ENCODE peak calls at places on chromosomes 16 and 17, in five cellular contexts. J is suprapubic skin, R is stomach, L is H54, I is A549. A is an unnamed sample.

GRCh38 chr16:12340151-12340733 is 363.7 kb downstream of the SNX29 start:
- DNase-seq in J (no peak), L (peak), R (peak), I (peak), A (peak)

GRCh38 chr17:28946239-28946638 is 5.1 kb downstream of the PHF12 start:
- DNase-seq in R (no peak), J (no peak), I (no peak), L (no peak), A (no peak)

GRCh38 chr17:31550389-31551056 is 159.0 kb downstream of the RAB11FIP4 start:
- DNase-seq in J (no peak), I (no peak), L (no peak), R (no peak), A (no peak)

GRCh38 chr16:82835487-82836160 is 208.9 kb downstream of the CDH13 start:
- DNase-seq in L (no peak), J (no peak), R (no peak), I (no peak), A (no peak)

GRCh38 chr17:74770498-74771318 is 5.4 kb downstream of the NAT9 start:
- DNase-seq in R (peak), J (no peak), L (no peak), I (peak), A (peak)

GRCh38 chr16:89048087-89048729 is 45.4 kb upstream of the ACSF3 start:
- DNase-seq in L (no peak), J (no peak), I (no peak), R (no peak), A (no peak)

GRCh38 chr16:82882249-82882648 is 255.5 kb downstream of the CDH13 start:
- DNase-seq in J (no peak), I (no peak), R (no peak), L (no peak), A (no peak)

GRCh38 chr16:19974607-19975006 is 90.0 kb upstream of the GPRC5B start:
- DNase-seq in R (no peak), J (peak), I (no peak), L (no peak), A (no peak)

GRCh38 chr17:49422714-49423113 is 8.0 kb upstream of the PHB1 start:
- DNase-seq in L (no peak), R (no peak), I (no peak), J (no peak), A (no peak)

GRCh38 chr16:11557811-11558210 is 28.9 kb downstream of the LITAF start:
- DNase-seq in L (no peak), I (no peak), R (no peak), J (no peak), A (no peak)

GRCh38 chr17:77571562-77571981 is 386.9 kb upstream of the TNRC6C start:
- DNase-seq in L (no peak), J (no peak), I (no peak), R (peak), A (no peak)

GRCh38 chr17:13283606-13284005 is 265.8 kb upstream of the ELAC2 start:
- DNase-seq in I (no peak), R (no peak), J (no peak), L (no peak), A (no peak)

GRCh38 chr17:8359769-8360168 is 16.7 kb downstream of the KRABD2 start:
- DNase-seq in J (no peak), L (no peak), R (no peak), I (no peak), A (no peak)

GRCh38 chr16:14088155-14088753 is 17.1 kb downstream of the MRTFB start:
- DNase-seq in J (no peak), L (no peak), I (no peak), R (no peak), A (no peak)

GRCh38 chr16:14285542-14286380 is 214.6 kb downstream of the MRTFB start:
- DNase-seq in L (peak), I (peak), J (peak), R (peak), A (peak)

GRCh38 chr16:85417156-85417860 is 195.8 kb upstream of the GSE1 start:
- DNase-seq in J (no peak), R (no peak), L (no peak), I (no peak), A (no peak)

GRCh38 chr16:24525970-24526559 is 13.3 kb upstream of the RBBP6 start:
- DNase-seq in I (peak), L (no peak), J (peak), R (peak), A (no peak)

GRCh38 chr17:10091051-10091450 is 107.4 kb downstream of the GAS7 start:
- DNase-seq in I (no peak), J (no peak), R (no peak), L (no peak), A (no peak)

GRCh38 chr17:59431606-59432005 is 100.2 kb downstream of the YPEL2 start:
- DNase-seq in L (no peak), J (no peak), R (no peak), I (no peak), A (no peak)

GRCh38 chr17:70047619-70048018 is 27.4 kb upstream of the KCNJ16 start:
- DNase-seq in J (no peak), I (no peak), L (no peak), R (no peak), A (no peak)

GRCh38 chr17:66343531-66344078 is 41.2 kb downstream of the PRKCA start:
- DNase-seq in L (no peak), I (no peak), J (no peak), R (no peak), A (no peak)

GRCh38 chr16:77715145-77715544 is 7.2 kb upstream of the NUDT7 start:
- DNase-seq in J (no peak), I (no peak), L (no peak), R (no peak), A (no peak)

GRCh38 chr17:6599364-6599763 is 41.1 kb downstream of the KIAA0753 start:
- DNase-seq in I (no peak), R (no peak), L (no peak), J (no peak), A (no peak)

GRCh38 chr17:43578699-43579569 is 32.8 kb upstream of the ETV4 start:
- DNase-seq in I (no peak), L (no peak), R (no peak), J (no peak), A (no peak)

GRCh38 chr17:76922967-76923366 is 54.8 kb downstream of the MGAT5B start:
- DNase-seq in J (no peak), L (no peak), R (no peak), I (no peak), A (no peak)

GRCh38 chr16:88549671-88550643 is 20.2 kb upstream of the ZC3H18 start:
- DNase-seq in L (no peak), I (no peak), R (no peak), J (no peak), A (no peak)

GRCh38 chr17:58412910-58413630 is 4.3 kb downstream of the RNF43 start:
- DNase-seq in L (no peak), R (no peak), I (no peak), J (no peak), A (no peak)

GRCh38 chr16:25026621-25027020 is 11.5 kb upstream of the ARHGAP17 start:
- DNase-seq in L (no peak), J (no peak), R (no peak), I (no peak), A (no peak)

GRCh38 chr17:1649844-1650409 is at the start of gene RILP:
- DNase-seq in L (peak), I (peak), R (peak), J (no peak), A (peak)

GRCh38 chr16:75304521-75305363 is 53.3 kb upstream of the BCAR1 start:
- DNase-seq in R (peak), I (peak), J (peak), L (peak), A (peak)

GRCh38 chr16:68737730-68738590 is 868 bp downstream of the CDH1 start:
- DNase-seq in I (peak), J (no peak), L (no peak), R (peak), A (peak)

GRCh38 chr17:28875856-28876564 is 21.2 kb downstream of the ERAL1 start:
- DNase-seq in J (no peak), R (no peak), L (no peak), I (no peak), A (no peak)

GRCh38 chr17:43905400-43905984 is 1.8 kb downstream of the MPP2 start:
- DNase-seq in J (no peak), I (no peak), L (no peak), R (no peak), A (no peak)

GRCh38 chr16:8729779-8730334 is 55.4 kb downstream of the ABAT start:
- DNase-seq in J (no peak), I (no peak), L (no peak), R (no peak), A (no peak)

GRCh38 chr17:28985950-28986713 is 19.7 kb downstream of the SEZ6 start:
- DNase-seq in L (no peak), I (no peak), J (no peak), R (no peak), A (no peak)

GRCh38 chr16:10077861-10078260 is 104.4 kb downstream of the GRIN2A start:
- DNase-seq in J (no peak), R (no peak), L (no peak), I (no peak), A (no peak)

GRCh38 chr17:35160354-35161201 is 13.0 kb downstream of the UNC45B start:
- DNase-seq in J (no peak), R (no peak), I (no peak), L (no peak), A (no peak)

DNA sequence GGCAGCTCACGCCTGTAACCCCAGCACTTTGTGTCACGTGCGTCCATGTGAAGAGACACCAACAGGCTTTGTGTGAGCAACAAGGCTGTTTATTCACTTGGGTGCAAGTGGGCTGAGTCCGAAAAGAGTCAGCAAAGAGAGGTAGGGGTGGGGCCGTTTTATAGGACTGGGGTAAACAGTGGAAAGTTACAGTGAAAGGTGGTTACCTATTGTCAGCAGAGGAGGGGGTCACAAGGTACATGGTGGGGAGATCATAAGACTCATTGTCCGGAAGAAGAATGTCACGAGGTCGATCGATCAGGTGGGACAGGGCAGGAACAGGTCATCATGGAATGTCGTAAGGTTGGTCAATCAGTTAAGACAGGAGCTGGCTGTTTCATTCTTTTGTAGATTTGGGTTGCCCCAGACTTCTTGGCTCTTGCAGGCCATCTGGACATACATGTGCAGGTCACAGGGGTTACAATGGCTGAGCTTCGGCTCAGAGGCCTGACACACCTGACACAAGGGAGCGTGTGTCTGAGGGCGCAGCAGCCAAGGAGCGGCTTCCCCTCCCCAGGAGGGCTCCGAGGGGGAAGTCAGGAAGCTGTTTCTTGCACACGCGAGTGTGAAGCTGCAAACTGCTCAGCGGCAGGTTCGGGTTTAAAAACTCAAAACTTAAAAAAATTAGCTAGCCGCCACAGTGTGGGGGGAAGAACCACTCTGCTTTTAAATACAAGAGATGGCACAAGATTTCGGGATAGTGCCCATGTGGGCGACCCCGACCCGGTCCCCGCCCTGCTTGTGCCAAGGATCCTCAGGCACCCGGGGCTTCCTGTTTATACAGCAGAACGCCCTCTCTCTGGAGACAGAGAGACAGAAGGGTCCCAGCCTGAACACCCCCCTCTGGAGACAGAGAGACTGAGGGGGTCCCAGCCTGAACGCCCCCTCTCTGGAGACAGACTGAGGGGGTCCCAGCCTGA is 12.4 kb upstream of the TEX19 start:
- DNase-seq in L (no peak), J (no peak), I (no peak), R (no peak), A (no peak)
- TF ChIP-seq POLR2A in L (no peak), J (no peak), I (no peak), R (no peak), A (no peak)

DNA sequence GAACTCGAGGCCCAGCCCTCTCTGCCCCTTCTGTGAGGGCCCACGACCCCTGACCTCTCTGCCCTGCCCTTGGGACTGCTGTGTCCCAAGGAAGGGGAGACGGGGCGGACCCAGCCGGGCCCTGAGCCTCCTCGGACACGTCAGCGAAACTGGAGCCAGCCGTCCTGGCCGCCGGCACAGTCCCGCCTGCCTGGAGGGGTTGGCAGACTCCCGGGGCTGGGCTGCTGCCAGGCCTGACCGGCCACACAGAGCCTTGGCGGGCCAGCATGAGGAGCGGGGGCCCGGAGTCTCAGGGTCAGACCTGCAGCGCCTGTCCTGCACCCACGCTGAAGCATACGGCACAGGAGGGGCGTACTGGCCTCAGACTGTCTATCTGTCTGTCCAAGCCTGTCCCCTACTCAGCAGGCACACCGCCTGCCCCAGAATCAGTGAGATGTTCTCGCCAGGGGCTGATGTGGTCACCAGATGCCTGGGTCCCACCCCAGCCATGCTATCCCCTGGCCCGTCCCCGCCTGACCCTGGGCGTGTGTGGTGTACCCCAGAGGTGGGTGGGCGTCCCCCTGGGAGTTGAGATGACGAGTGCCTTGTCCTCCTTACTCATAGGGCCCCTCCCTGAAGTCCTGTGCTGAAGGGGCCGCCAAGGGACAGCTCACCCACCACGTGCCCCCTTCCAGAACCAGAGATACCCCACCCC is 4.6 kb downstream of the VASN start:
- DNase-seq in R (peak), J (peak), L (peak), I (no peak), A (peak)
- TF ChIP-seq POLR2A in R (no peak), J (no peak), L (no peak), I (no peak), A (no peak)

GRCh38 chr16:87334611-87335305 is 17.6 kb upstream of the C16orf95 start:
- DNase-seq in R (no peak), J (no peak), I (no peak), L (no peak), A (no peak)

GRCh38 chr16:87333101-87333500 is 15.9 kb upstream of the C16orf95 start:
- DNase-seq in L (no peak), I (no peak), J (no peak), R (no peak), A (no peak)

GRCh38 chr16:87332150-87332549 is 15.0 kb upstream of the C16orf95 start:
- DNase-seq in I (no peak), J (no peak), R (no peak), L (no peak), A (no peak)

GRCh38 chr16:87335306-87335967 is 18.2 kb upstream of the C16orf95 start:
- DNase-seq in J (no peak), R (no peak), I (no peak), L (no peak), A (no peak)

DNA sequence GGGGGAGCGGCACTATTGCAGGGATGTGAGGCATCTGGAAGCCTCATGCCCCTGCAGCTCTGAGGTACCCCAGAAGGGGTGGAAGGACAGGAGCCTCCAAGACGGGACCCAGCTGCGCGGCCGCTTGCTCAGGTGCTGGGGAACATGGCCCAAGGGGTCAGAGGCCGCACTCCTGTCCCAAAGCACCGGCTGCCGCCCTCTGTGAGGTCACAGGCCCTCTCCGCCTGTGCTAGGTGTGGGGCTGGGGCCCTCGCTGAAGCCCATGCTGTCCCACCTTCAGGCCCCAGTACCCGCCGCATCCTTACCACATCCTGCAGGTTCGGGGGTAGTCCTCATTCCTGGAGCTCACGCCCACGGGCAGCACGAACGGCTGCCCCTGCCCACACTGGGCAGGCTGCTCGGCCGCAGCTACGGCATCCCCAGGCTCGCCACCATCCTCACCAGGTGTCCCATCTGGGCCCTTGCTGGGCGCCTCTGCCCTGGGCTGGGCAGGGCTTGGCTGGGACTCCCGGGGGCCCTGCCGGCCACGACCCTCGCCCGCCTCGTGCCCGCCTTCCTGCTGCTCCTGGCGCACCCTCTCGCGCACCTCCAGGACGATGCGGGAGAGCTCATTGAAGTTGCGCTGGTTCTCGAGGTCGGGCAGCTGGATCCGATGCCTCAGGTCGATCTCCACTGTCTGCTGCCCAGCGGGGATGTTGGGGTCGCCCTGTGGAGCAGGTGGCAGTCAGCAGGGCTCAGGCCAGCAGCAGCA is 16.6 kb upstream of the C16orf95 start:
- DNase-seq in L (no peak), R (no peak), I (no peak), J (no peak), A (no peak)
- TF ChIP-seq POLR2A in L (no peak), R (no peak), I (no peak), J (no peak), A (no peak)

GRCh38 chr16:87436225-87437172 is 44.4 kb downstream of the MAP1LC3B start:
- DNase-seq in L (no peak), R (no peak), I (no peak), J (no peak), A (no peak)
- TF ChIP-seq POLR2A in L (no peak), R (no peak), I (no peak), J (no peak), A (no peak)

DNA sequence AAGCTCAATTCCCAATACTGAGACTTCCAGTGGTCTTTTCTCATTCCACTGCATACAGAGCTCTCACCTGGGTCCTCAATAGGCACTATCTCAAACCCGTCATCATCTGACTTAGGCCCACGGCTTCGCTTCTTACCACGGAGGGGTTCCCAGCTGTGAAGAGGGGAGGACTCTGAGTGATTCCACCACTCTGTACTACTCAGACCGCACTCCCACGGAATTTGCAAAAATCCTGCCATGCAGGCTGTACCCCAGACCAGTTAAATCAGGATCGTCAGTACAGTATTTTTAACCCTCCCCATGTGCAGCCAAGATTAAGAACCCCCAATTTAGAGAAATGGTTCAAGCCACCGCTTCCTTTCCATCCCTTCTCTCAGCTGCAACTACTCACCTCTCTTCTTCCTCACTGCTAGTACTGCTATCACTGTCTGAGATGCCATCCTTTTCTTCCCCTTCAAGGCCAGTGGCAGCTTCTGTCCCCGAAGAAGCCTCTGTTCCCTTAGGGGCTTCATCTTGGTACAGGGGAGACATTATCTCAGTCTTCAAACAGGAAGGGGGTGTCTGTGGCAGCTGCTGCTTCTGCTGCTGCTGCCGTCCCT is 6.2 kb upstream of the PSMC5 start:
- DNase-seq in L (no peak), R (no peak), I (no peak), J (no peak), A (no peak)
- TF ChIP-seq POLR2A in L (no peak), R (no peak), I (no peak), J (no peak), A (no peak)

GRCh38 chr16:17416461-17417221 is 54.1 kb downstream of the XYLT1 start:
- DNase-seq in I (no peak), R (no peak), L (no peak), J (no peak), A (peak)
- TF ChIP-seq POLR2A in I (no peak), R (no peak), L (no peak), J (no peak), A (peak)

GRCh38 chr17:45248132-45248936 is 13.6 kb downstream of the SPATA32 start:
- DNase-seq in R (peak), L (no peak), I (peak), J (no peak), A (peak)
- TF ChIP-seq POLR2A in R (no peak), L (no peak), I (peak), J (no peak), A (peak)

A was measured in transverse colon.